ENCODE peak calls at places on chromosome 1, in five cellular contexts. U is H9, F is NT2/D1, T is PC-3, I is kidney. H is an unnamed sample.
A peak's percentile ranks its signal among the peaks of the same experiment; 100 is the strongest.

GRCh38 chr1:844472-845026 is 79.2 kb upstream of the SAMD11 start:
- DNase-seq in T (no peak), I (no peak), U (peak; percentile 40), F (no peak), H (peak; percentile 11)

GRCh38 chr1:48469616-48470500 is 2.1 kb downstream of the SPATA6 start:
- DNase-seq in F (no peak), I (peak; percentile 82), T (peak; percentile 39), U (no peak), H (peak; percentile 8)

GRCh38 chr1:117770981-117771531 is 158.4 kb downstream of the GDAP2 start:
- DNase-seq in U (no peak), T (no peak), F (no peak), I (no peak), H (no peak)

GRCh38 chr1:226696552-226696951 is 42.5 kb downstream of the ITPKB start:
- DNase-seq in U (no peak), I (no peak), T (no peak), F (no peak), H (no peak)

GRCh38 chr1:77841574-77841973 is 46.9 kb upstream of the NEXN start:
- DNase-seq in T (no peak), F (no peak), U (no peak), I (no peak), H (no peak)

GRCh38 chr1:29835486-29836273 is 599.4 kb downstream of the PTPRU start:
- DNase-seq in T (no peak), U (peak; percentile 28), F (no peak), I (no peak), H (no peak)

GRCh38 chr1:15424146-15424667 is 14.0 kb upstream of the CTRC start:
- DNase-seq in F (no peak), U (no peak), I (peak; percentile 71), T (no peak), H (no peak)

GRCh38 chr1:59015708-59016107 is 231.9 kb upstream of the JUN start:
- DNase-seq in I (no peak), F (no peak), T (peak; percentile 68), U (no peak), H (no peak)

GRCh38 chr1:190022709-190023108 is 455.0 kb downstream of the BRINP3 start:
- DNase-seq in U (no peak), I (no peak), T (peak; percentile 92), F (no peak), H (no peak)

GRCh38 chr1:154755858-154756730 is 114.0 kb downstream of the KCNN3 start:
- DNase-seq in T (peak; percentile 68), F (no peak), U (no peak), I (no peak), H (no peak)

GRCh38 chr1:216114180-216114579 is 309.1 kb downstream of the USH2A start:
- DNase-seq in F (no peak), T (no peak), I (no peak), U (no peak), H (no peak)

GRCh38 chr1:43348809-43349593 is 9.8 kb upstream of the CDC20 start:
- DNase-seq in I (peak; percentile 95), F (peak; percentile 93), T (peak; percentile 91), U (peak; percentile 98), H (peak; percentile 97)

GRCh38 chr1:247966520-247967204 is 1.6 kb downstream of the OR2AK2 start:
- DNase-seq in T (no peak), F (no peak), I (no peak), U (no peak), H (no peak)

GRCh38 chr1:95027046-95027445 is 45.7 kb downstream of the ALG14 start:
- DNase-seq in I (no peak), F (no peak), T (no peak), U (no peak), H (no peak)

GRCh38 chr1:154574715-154575114 is 7.1 kb downstream of the CHRNB2 start:
- DNase-seq in I (no peak), U (no peak), T (peak; percentile 16), F (no peak), H (peak; percentile 26)

GRCh38 chr1:59570524-59570923 is 244.2 kb upstream of the HOOK1 start:
- DNase-seq in U (no peak), F (no peak), I (no peak), T (peak; percentile 60), H (no peak)

GRCh38 chr1:54815086-54815876 is 14.2 kb upstream of the TTC22 start:
- DNase-seq in U (no peak), I (no peak), T (no peak), F (no peak), H (no peak)

GRCh38 chr1:217133092-217133491 is 409.9 kb upstream of the ESRRG start:
- DNase-seq in U (no peak), I (no peak), F (no peak), T (no peak), H (peak; percentile 15)

GRCh38 chr1:3075666-3076387 is 6.8 kb downstream of the PRDM16 start:
- DNase-seq in T (no peak), U (no peak), F (no peak), I (peak; percentile 65), H (no peak)

GRCh38 chr1:244319283-244320132 is 132.2 kb downstream of the ADSS2 start:
- DNase-seq in I (no peak), U (peak; percentile 2), T (peak; percentile 69), F (no peak), H (no peak)

GRCh38 chr1:225653463-225654276 is 747 bp upstream of the ENAH start:
- DNase-seq in F (peak; percentile 39), U (peak; percentile 53), I (peak; percentile 85), T (peak; percentile 67), H (peak; percentile 76)

GRCh38 chr1:241213147-241213546 is 143.9 kb downstream of the RGS7 start:
- DNase-seq in U (no peak), T (peak; percentile 92), I (no peak), F (no peak), H (no peak)

GRCh38 chr1:19468397-19468956 is 16.9 kb downstream of the CAPZB start:
- DNase-seq in U (no peak), T (no peak), I (peak; percentile 87), F (no peak), H (no peak)

GRCh38 chr1:203985676-203986075 is 87.2 kb upstream of the SOX13 start:
- DNase-seq in U (no peak), T (no peak), I (no peak), F (no peak), H (no peak)

GRCh38 chr1:86833461-86834215 is 80.3 kb downstream of the SELENOF start:
- DNase-seq in I (peak; percentile 77), F (peak; percentile 82), T (peak; percentile 88), U (peak; percentile 86), H (peak; percentile 88)

DNA sequence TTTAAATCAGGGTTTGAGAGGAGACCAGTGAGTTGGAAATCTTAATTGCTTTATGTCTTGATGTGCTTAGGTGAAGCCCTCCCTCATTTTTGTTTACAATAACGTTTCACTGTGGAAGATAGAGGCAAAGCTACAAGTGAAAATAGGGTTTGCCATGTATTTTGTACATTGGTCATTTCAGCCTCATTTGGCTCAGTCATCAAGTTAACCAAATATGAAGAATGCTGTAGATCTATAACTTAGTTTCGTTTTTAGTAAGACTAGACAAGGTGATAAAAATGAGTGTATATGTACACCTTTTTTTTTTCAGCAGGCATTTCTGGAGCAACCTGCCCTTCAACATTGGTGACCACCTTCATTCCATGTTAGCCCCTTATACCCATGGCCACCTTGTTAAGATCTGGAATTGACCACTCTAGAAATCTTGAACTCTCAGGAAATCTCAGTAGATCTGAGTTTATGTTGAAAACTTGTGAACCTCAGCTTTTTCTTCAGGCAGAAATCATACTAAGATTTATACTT is 2.9 kb downstream of the NFYC start:
- DNase-seq in T (no peak), U (no peak), I (no peak), F (no peak), H (no peak)
- H3K9ac ChIP-seq in T (no peak overlapping the region), U (no peak overlapping the region), I (no peak overlapping the region), F (no peak overlapping the region), H (no peak overlapping the region)

GRCh38 chr1:23634840-23635642 is 56.6 kb upstream of the RPL11 start:
- DNase-seq in F (peak; percentile 27), I (no peak), T (peak; percentile 76), U (peak; percentile 72), H (peak; percentile 68)
- H3K9ac ChIP-seq in F (peak overlapping the region; percentile 50), I (peak overlapping the region; percentile 30), T (peak overlapping the region; percentile 15), U (no peak overlapping the region), H (no peak overlapping the region)

DNA sequence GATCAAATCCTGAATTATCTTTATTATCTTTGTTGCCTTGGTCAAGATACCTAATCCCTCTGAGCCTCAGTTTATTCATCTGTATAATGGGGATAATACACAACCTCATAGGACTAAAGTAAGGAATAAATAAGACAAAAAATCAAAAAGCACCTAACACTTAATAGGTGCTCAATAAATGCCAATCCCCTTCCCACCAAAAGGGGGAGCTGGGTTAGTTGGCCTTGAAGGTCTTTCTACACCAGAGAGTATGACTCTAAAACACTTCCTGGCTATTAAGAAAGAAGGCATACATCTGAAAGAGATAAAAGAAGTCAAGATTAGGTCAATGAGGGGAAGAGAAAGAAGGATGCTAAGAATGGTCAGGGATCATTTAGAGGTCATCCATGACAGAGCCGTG is 11.1 kb downstream of the VSIG8 start:
- DNase-seq in T (no peak), U (no peak), I (no peak), F (no peak), H (no peak)
- H3K9ac ChIP-seq in T (no peak overlapping the region), U (no peak overlapping the region), I (no peak overlapping the region), F (no peak overlapping the region), H (no peak overlapping the region)

DNA sequence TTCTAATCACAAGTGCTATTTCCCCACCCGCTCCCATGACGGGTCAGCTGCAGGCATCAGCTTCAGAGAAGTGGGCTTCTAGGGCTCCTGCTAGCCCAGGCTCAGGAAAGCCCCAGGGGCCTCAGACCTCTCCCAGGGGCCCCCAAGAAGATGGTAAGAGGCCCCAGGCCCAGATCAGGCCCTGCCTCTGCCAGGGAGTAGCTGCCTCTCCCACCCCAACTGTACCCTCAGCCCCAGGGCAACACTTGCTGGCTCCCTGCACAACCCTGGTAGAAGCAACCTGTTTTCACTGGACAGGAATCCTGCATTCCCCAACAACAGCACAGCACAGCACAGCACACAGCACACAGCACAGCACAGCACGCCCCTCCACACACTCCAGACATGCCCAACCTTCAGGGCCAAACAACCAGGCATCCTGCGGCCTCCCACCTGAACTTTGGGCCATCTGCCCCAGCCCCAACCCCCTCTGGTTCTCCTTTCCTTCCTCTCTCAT is 6.5 kb downstream of the BLACAT1 start:
- DNase-seq in F (no peak), T (peak; percentile 19), U (no peak), I (no peak), H (peak; percentile 33)
- H3K9ac ChIP-seq in F (peak overlapping the region; percentile 97), T (peak overlapping the region; percentile 84), U (no peak overlapping the region), I (no peak overlapping the region), H (no peak overlapping the region)

DNA sequence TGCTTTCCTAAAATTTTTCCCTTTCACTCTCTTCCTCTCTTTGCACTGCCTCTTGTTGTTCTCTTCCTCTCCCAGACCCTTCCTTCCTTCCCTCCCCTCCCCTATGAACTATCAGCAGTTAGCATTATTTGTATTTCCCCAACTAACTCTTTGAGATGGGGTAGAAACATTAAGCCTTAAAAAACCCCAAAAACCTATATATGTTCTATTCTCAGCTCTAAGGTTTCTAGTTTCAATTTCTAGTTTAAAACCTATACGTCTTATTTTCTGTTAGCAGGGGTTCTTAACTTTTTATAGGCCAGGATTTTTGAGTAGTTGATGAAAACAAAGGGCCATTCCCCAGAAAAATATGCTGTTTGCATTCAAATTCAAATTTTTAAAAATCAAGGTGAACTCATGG is 289.3 kb downstream of the PTBP2 start:
- DNase-seq in U (no peak), F (no peak), I (no peak), T (no peak), H (no peak)
- H3K9ac ChIP-seq in U (no peak overlapping the region), F (no peak overlapping the region), I (no peak overlapping the region), T (no peak overlapping the region), H (no peak overlapping the region)

H was measured in neural progenitor cell.